ENCODE peak calls at places on chromosomes 5 and 9, in four cellular contexts. M is NCI-H460, Q is RCC 7860, E is KBM-7. G is an unnamed sample.
A peak's percentile ranks its signal among the peaks of the same experiment; 100 is the strongest.

GRCh38 chr5:169450464-169450863 is 133.1 kb upstream of the SPDL1 start:
- DNase-seq in M (no peak), Q (peak; percentile 17), E (no peak), G (no peak)

GRCh38 chr5:44002381-44002901 is 386.8 kb downstream of the FGF10 start:
- DNase-seq in M (peak; percentile 36), Q (peak; percentile 60), E (no peak), G (no peak)

GRCh38 chr9:88425538-88425950 is 37.3 kb downstream of the SPIN1 start:
- DNase-seq in M (no peak), Q (no peak), E (no peak), G (no peak)

GRCh38 chr5:170067152-170067551 is 38.5 kb upstream of the FOXI1 start:
- DNase-seq in M (no peak), Q (no peak), E (no peak), G (no peak)

GRCh38 chr5:89087551-89088318 is 204.8 kb upstream of the MEF2C start:
- DNase-seq in M (no peak), Q (no peak), E (no peak), G (no peak)

GRCh38 chr5:71922584-71923106 is 184.6 kb upstream of the MAP1B start:
- DNase-seq in M (peak; percentile 59), Q (peak; percentile 45), E (no peak), G (no peak)

GRCh38 chr5:178436326-178436940 is 153.8 kb downstream of the COL23A1 start:
- DNase-seq in M (no peak), Q (no peak), E (no peak), G (no peak)

GRCh38 chr9:128940271-128940921 is 7.0 kb downstream of the DOLK start:
- DNase-seq in M (no peak), Q (no peak), E (no peak), G (no peak)

GRCh38 chr5:100834519-100834918 is 68.6 kb downstream of the ST8SIA4 start:
- DNase-seq in M (no peak), Q (no peak), E (no peak), G (no peak)

GRCh38 chr9:33140406-33141360 is 26.5 kb downstream of the B4GALT1 start:
- DNase-seq in M (no peak), Q (no peak), E (no peak), G (peak; percentile 27)

GRCh38 chr5:173671121-173671949 is 54.9 kb upstream of the BOD1 start:
- DNase-seq in M (no peak), Q (no peak), E (no peak), G (peak; percentile 41)

GRCh38 chr9:126965541-126966428 is 51.2 kb downstream of the RALGPS1 start:
- DNase-seq in M (peak; percentile 72), Q (peak; percentile 51), E (peak; percentile 71), G (no peak)

GRCh38 chr5:42951847-42952411 is 88.2 kb downstream of the ANXA2R start:
- DNase-seq in M (no peak), Q (no peak), E (no peak), G (peak; percentile 46)

GRCh38 chr5:6516823-6517222 is 68.2 kb downstream of the UBE2QL1 start:
- DNase-seq in M (no peak), Q (no peak), E (no peak), G (no peak)

GRCh38 chr5:637581-638450 is 25.7 kb downstream of the CEP72 start:
- DNase-seq in M (no peak), Q (no peak), E (no peak), G (no peak)

GRCh38 chr9:96251451-96251850 is 50.5 kb downstream of the HSD17B3 start:
- DNase-seq in M (no peak), Q (no peak), E (no peak), G (no peak)

GRCh38 chr5:118921946-118922345 is 66.4 kb downstream of the DTWD2 start:
- DNase-seq in M (no peak), Q (no peak), E (no peak), G (no peak)

GRCh38 chr5:134446938-134447337 is 35.3 kb upstream of the CDKN2AIPNL start:
- DNase-seq in M (no peak), Q (no peak), E (no peak), G (no peak)

GRCh38 chr9:121645003-121645402 is 6.4 kb upstream of the DAB2IP start:
- DNase-seq in M (no peak), Q (no peak), E (no peak), G (no peak)

GRCh38 chr5:93100976-93101375 is 480.0 kb downstream of the NR2F1-AS1 start:
- DNase-seq in M (no peak), Q (no peak), E (no peak), G (no peak)

GRCh38 chr9:81844131-81844567 is 84.1 kb upstream of the SPATA31D4 start:
- DNase-seq in M (no peak), Q (peak; percentile 93), E (no peak), G (no peak)

GRCh38 chr5:121795511-121795910 is 56.2 kb upstream of the FTMT start:
- DNase-seq in M (no peak), Q (no peak), E (no peak), G (no peak)

GRCh38 chr9:95316794-95317118 is 753 bp downstream of the FANCC start:
- DNase-seq in M (peak; percentile 69), Q (peak; percentile 51), E (peak; percentile 75), G (peak; percentile 91)

GRCh38 chr5:96340357-96340756 is 92.7 kb downstream of the PCSK1 start:
- DNase-seq in M (no peak), Q (no peak), E (no peak), G (no peak)

GRCh38 chr9:127541176-127541575 is 70.9 kb upstream of the STXBP1 start:
- DNase-seq in M (no peak), Q (no peak), E (no peak), G (no peak)

GRCh38 chr5:136058031-136058971 is 29.5 kb downstream of the TGFBI start:
- DNase-seq in M (peak; percentile 99), Q (peak; percentile 100), E (no peak), G (no peak)

GRCh38 chr5:616342-617039 is 4.4 kb downstream of the CEP72 start:
- DNase-seq in M (peak; percentile 55), Q (no peak), E (no peak), G (peak; percentile 41)

GRCh38 chr5:121144764-121145163 is 680.7 kb downstream of the PRR16 start:
- DNase-seq in M (peak; percentile 2), Q (no peak), E (no peak), G (no peak)

GRCh38 chr5:67015577-67016290 is 180.9 kb downstream of the CD180 start:
- DNase-seq in M (no peak), Q (peak; percentile 4), E (no peak), G (no peak)

GRCh38 chr9:137311171-137311970 is 9.3 kb upstream of the NRARP start:
- DNase-seq in M (peak; percentile 64), Q (no peak), E (no peak), G (peak; percentile 53)

GRCh38 chr5:61768692-61769281 is 436.7 kb downstream of the ZSWIM6 start:
- DNase-seq in M (peak; percentile 46), Q (peak; percentile 3), E (peak; percentile 33), G (no peak)